ENCODE peak calls at places on chromosomes 6 and 20, in seven cellular contexts. C is heart right ventricle, B is IMR-90, X is stomach, J is cardiac muscle cell, L is hepatocyte, O is right cardiac atrium. F is an unnamed sample.

GRCh38 chr20:3543901-3544507 is 73.2 kb downstream of the ATRN start:
- DNase-seq in C (no peak), B (peak; percentile 81), X (no peak), J (no peak), L (peak; percentile 10), O (no peak), F (no peak)

GRCh38 chr6:75349262-75349984 is 64.8 kb upstream of the TMEM30A start:
- DNase-seq in C (peak; percentile 46), B (peak; percentile 13), X (no peak), J (peak; percentile 86), L (peak; percentile 51), O (no peak), F (no peak)

GRCh38 chr6:85594197-85594930 is 706 bp upstream of the SNX14 start:
- DNase-seq in C (no peak), B (peak; percentile 30), X (no peak), J (peak; percentile 56), L (no peak), O (no peak), F (no peak)

GRCh38 chr6:138944412-138944811 is 43.6 kb downstream of the REPS1 start:
- DNase-seq in C (no peak), B (peak; percentile 83), X (no peak), J (no peak), L (no peak), O (no peak), F (no peak)

GRCh38 chr20:16209826-16210365 is 363.4 kb downstream of the KIF16B start:
- DNase-seq in C (no peak), B (no peak), X (no peak), J (no peak), L (no peak), O (no peak), F (no peak)

GRCh38 chr6:32972353-32973143 is 4.2 kb downstream of the BRD2 start:
- DNase-seq in C (peak; percentile 47), B (no peak), X (no peak), J (peak; percentile 36), L (peak; percentile 37), O (peak; percentile 43), F (no peak)

GRCh38 chr6:14984454-14984853 is 261.4 kb upstream of the JARID2 start:
- DNase-seq in C (no peak), B (peak; percentile 31), X (peak; percentile 28), J (peak; percentile 40), L (peak; percentile 76), O (peak; percentile 54), F (no peak)

GRCh38 chr6:108667984-108668383 is 107.3 kb downstream of the FOXO3 start:
- DNase-seq in C (no peak), B (peak; percentile 75), X (no peak), J (peak; percentile 54), L (peak; percentile 40), O (no peak), F (peak; percentile 84)

GRCh38 chr6:33695451-33695855 is 16.0 kb downstream of the UQCC2 start:
- DNase-seq in C (no peak), B (no peak), X (no peak), J (no peak), L (no peak), O (no peak), F (no peak)

GRCh38 chr6:37938909-37939308 is 119.4 kb downstream of the ZFAND3 start:
- DNase-seq in C (no peak), B (peak; percentile 41), X (no peak), J (no peak), L (no peak), O (no peak), F (no peak)

GRCh38 chr20:29301624-29302259 is 1955.7 kb upstream of the DEFB115 start:
- DNase-seq in C (no peak), B (no peak), X (no peak), J (no peak), L (no peak), O (no peak), F (no peak)

GRCh38 chr6:89035252-89036106 is 45.1 kb upstream of the PNRC1 start:
- DNase-seq in C (peak; percentile 70), B (peak; percentile 95), X (peak; percentile 72), J (peak; percentile 54), L (peak; percentile 90), O (peak; percentile 94), F (peak; percentile 100)

GRCh38 chr6:160750276-160750689 is 48.2 kb downstream of the PLG start:
- DNase-seq in C (no peak), B (no peak), X (no peak), J (peak; percentile 21), L (peak; percentile 39), O (no peak), F (no peak)

GRCh38 chr20:15236812-15237211 is 899.4 kb upstream of the FLRT3 start:
- DNase-seq in C (no peak), B (peak; percentile 5), X (peak; percentile 28), J (no peak), L (peak; percentile 53), O (no peak), F (no peak)

GRCh38 chr6:36724514-36725385 is 27.1 kb downstream of the RAB44 start:
- DNase-seq in C (peak; percentile 60), B (peak; percentile 65), X (peak; percentile 89), J (peak; percentile 79), L (peak; percentile 80), O (peak; percentile 71), F (no peak)

GRCh38 chr6:14217728-14218637 is 100.4 kb downstream of the CD83 start:
- DNase-seq in C (no peak), B (peak; percentile 11), X (peak; percentile 69), J (no peak), L (no peak), O (no peak), F (no peak)

GRCh38 chr20:61387204-61387958 is 135.3 kb downstream of the CDH4 start:
- DNase-seq in C (peak; percentile 20), B (peak; percentile 41), X (no peak), J (peak; percentile 42), L (peak; percentile 70), O (peak; percentile 33), F (no peak)

GRCh38 chr20:36726168-36726567 is 19.7 kb downstream of the NDRG3 start:
- DNase-seq in C (no peak), B (peak; percentile 34), X (no peak), J (no peak), L (no peak), O (no peak), F (no peak)

GRCh38 chr6:149439626-149440025 is 39.6 kb downstream of the SUMO4 start:
- DNase-seq in C (no peak), B (no peak), X (no peak), J (no peak), L (no peak), O (no peak), F (no peak)

DNA sequence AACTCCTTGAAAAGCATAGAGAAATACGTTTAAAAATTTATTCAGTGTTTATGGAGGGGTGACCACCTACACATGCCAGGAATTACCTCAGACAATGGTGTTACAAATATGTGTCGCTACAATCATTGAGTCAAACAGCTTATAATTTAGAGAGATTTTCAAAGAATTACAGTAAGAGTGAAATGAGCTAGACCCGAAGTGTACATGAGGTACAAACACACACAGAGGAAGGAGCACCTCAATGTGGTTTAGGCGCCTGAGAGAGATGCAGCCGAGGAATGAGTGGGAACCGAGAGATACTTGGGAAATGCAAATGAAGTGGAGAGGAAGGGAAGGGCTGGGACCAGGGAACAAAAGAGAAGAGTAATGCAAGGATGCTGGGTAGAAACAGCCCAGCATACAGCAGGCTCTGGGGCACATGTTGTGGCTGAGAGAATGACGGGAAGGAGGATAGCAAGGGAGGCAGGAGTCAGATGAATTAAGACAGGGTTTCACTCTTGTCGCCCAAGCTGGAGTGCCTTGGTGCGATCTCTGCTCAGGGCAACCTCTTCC is 15.5 kb downstream of the EEF1E1 start:
- DNase-seq in C (no peak), B (no peak), X (no peak), J (no peak), L (no peak), O (no peak), F (no peak)
- H3K4me1 ChIP-seq in C (no peaks in the 10 kb centered on the region), B (peaks cover 16% of the 10 kb centered on the region), X (peaks cover 38% of the 10 kb centered on the region), J (no peaks in the 10 kb centered on the region), L (peaks cover 14% of the 10 kb centered on the region), O (no peaks in the 10 kb centered on the region), F (peaks cover 14% of the 10 kb centered on the region)

DNA sequence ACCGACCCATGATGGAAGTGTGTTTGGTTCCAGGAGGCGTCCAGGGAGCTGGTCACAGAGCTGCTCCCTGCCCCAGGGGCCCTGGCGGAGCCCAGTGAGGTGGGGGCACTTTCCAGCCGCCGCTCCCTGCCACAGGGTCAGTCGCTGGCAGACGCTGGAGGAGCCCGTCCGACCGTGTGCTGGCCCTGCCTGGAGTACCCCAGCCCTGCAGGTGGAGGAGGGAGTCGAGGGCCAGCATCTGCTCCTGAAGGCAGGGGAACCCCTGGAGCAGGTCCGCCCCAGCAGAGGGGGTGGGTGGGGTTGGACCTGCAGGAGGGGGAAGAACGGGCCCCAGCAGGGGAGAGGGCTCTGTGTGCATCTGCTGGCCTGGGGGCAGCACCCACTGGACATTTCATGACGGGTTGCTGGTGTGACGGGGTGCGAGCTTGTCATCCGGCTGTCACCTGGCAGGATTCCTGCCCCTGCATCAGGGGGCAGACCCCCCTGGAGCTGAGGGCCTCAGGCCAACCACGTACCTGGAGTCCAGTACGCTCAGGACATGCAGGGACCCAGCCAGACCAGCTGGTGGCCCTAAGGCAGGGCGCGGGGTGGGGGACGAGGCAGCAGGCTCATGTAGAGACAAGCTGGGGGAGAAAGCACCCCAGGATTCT is 32.3 kb upstream of the GATA5 start:
- DNase-seq in C (peak; percentile 4), B (no peak), X (no peak), J (no peak), L (no peak), O (no peak), F (no peak)
- H3K4me1 ChIP-seq in C (peaks cover 14% of the 10 kb centered on the region), B (no peaks in the 10 kb centered on the region), X (peaks cover 8% of the 10 kb centered on the region), J (peaks cover 50% of the 10 kb centered on the region), L (no peaks in the 10 kb centered on the region), O (no peaks in the 10 kb centered on the region), F (no peaks in the 10 kb centered on the region)

DNA sequence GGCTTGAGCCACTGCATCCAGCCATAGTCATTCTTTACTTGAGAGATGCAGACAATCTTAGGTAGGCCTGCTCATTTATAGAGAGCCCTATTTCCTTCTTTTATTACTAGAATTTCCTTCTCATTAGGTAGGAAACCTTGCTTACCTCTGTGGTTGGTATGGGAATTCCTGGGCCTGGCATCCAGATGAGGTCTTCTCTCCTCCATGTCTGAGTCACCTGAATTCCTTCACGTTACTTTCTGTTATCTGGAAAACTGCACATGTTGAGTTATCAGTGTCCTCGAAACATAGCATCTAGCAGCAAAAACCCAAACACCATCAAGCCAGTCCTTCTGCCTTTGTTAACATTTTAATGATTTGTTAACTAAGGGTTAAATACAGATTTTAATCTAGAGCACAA is 2.2 kb downstream of the ZNFX1 start:
- DNase-seq in C (no peak), B (no peak), X (no peak), J (no peak), L (no peak), O (no peak), F (no peak)
- H3K4me1 ChIP-seq in C (peaks cover 41% of the 10 kb centered on the region), B (peaks cover 4% of the 10 kb centered on the region), X (peaks cover 76% of the 10 kb centered on the region), J (peaks cover 15% of the 10 kb centered on the region), L (peaks cover 19% of the 10 kb centered on the region), O (peaks cover 10% of the 10 kb centered on the region), F (peaks cover 59% of the 10 kb centered on the region)

GRCh38 chr20:48683467-48684175 is 144.2 kb downstream of the PREX1 start:
- DNase-seq in C (no peak), B (no peak), X (no peak), J (no peak), L (no peak), O (no peak), F (no peak)

GRCh38 chr20:48686238-48687096 is 141.3 kb downstream of the PREX1 start:
- DNase-seq in C (peak; percentile 55), B (no peak), X (peak; percentile 45), J (no peak), L (peak; percentile 60), O (peak; percentile 64), F (no peak)

GRCh38 chr20:48685300-48685699 is 142.5 kb downstream of the PREX1 start:
- DNase-seq in C (no peak), B (no peak), X (no peak), J (no peak), L (no peak), O (no peak), F (no peak)

GRCh38 chr20:48682529-48683385 is 145.0 kb downstream of the PREX1 start:
- DNase-seq in C (peak; percentile 84), B (peak; percentile 92), X (peak; percentile 97), J (peak; percentile 98), L (peak; percentile 90), O (peak; percentile 88), F (no peak)

GRCh38 chr20:48684501-48685041 is 143.2 kb downstream of the PREX1 start:
- DNase-seq in C (no peak), B (no peak), X (peak; percentile 81), J (no peak), L (no peak), O (no peak), F (no peak)
- H3K4me1 ChIP-seq in C (peaks cover 54% of the 10 kb centered on the region), B (peaks cover 13% of the 10 kb centered on the region), X (peaks cover 62% of the 10 kb centered on the region), J (peaks cover 35% of the 10 kb centered on the region), L (peaks cover 36% of the 10 kb centered on the region), O (peaks cover 32% of the 10 kb centered on the region), F (peaks cover 44% of the 10 kb centered on the region)

F was measured in vagina.